ENCODE peak calls at places on chromosome 10, in six cellular contexts. J is colonic mucosa; D is stimulated activated CD4-positive, alpha-beta T cell treated with anti-CD3 and anti-CD28 coated beads, Interleukin-1b, Interleukin-23, amount 100 ng/mL, for 1 hour; L is stimulated activated CD8-positive, alpha-beta memory T cell treated with anti-CD3 and anti-CD28 coated beads, Interleukin-15, amount 100 ng/mL, for 1 hour; R is astrocyte of the hippocampus; B is cardiac fibroblast. Y is an unnamed sample.

GRCh38 chr10:96643920-96644319 is 57.1 kb upstream of the TM9SF3 start:
- DNase-seq in B (no peak), J (no peak), D (no peak), L (no peak), R (no peak), Y (no peak)

GRCh38 chr10:20013991-20014750 is 197.9 kb downstream of the PLXDC2 start:
- DNase-seq in J (no peak), R (no peak), D (no peak), B (no peak), L (no peak), Y (no peak)

GRCh38 chr10:132870426-132870825 is 71.9 kb downstream of the CFAP46 start:
- DNase-seq in J (no peak), D (no peak), L (no peak), B (no peak), R (no peak), Y (no peak)

GRCh38 chr10:17206210-17206709 is 4.8 kb upstream of the TRDMT1 start:
- DNase-seq in J (no peak), L (no peak), D (no peak), R (peak; percentile 67), B (peak; percentile 92), Y (no peak)

GRCh38 chr10:3465406-3465891 is 292.9 kb upstream of the PITRM1 start:
- DNase-seq in J (peak; percentile 67), L (no peak), B (no peak), D (no peak), R (no peak), Y (no peak)

GRCh38 chr10:107163904-107164861 is at the start of gene SORCS1:
- DNase-seq in D (no peak), L (no peak), B (no peak), J (peak; percentile 23), R (peak; percentile 55), Y (no peak)

GRCh38 chr10:78892383-78893191 is 176.2 kb upstream of the ZMIZ1 start:
- DNase-seq in D (no peak), L (no peak), B (peak; percentile 3), R (peak; percentile 33), J (peak; percentile 11), Y (no peak)

GRCh38 chr10:68175954-68176353 is 56.0 kb downstream of the ATOH7 start:
- DNase-seq in J (no peak), B (peak; percentile 9), R (no peak), D (no peak), L (no peak), Y (no peak)

GRCh38 chr10:93566435-93567276 is at the start of gene FFAR4:
- DNase-seq in D (no peak), R (peak; percentile 32), L (no peak), J (peak; percentile 75), B (peak; percentile 14), Y (peak; percentile 25)

GRCh38 chr10:93006435-93007039 is 54.1 kb upstream of the CYP26C1 start:
- DNase-seq in D (no peak), B (peak; percentile 76), J (no peak), L (no peak), R (peak; percentile 72), Y (no peak)

GRCh38 chr10:93576888-93577287 is 10.4 kb downstream of the FFAR4 start:
- DNase-seq in D (no peak), B (no peak), J (peak; percentile 79), R (no peak), L (no peak), Y (no peak)

GRCh38 chr10:33248638-33249037 is 85.8 kb downstream of the NRP1 start:
- DNase-seq in R (peak; percentile 77), D (peak; percentile 2), L (no peak), J (no peak), B (peak; percentile 97), Y (no peak)

GRCh38 chr10:44921061-44921460 is 9.9 kb downstream of the TMEM72 start:
- DNase-seq in L (no peak), B (no peak), J (no peak), D (no peak), R (no peak), Y (no peak)

GRCh38 chr10:98415710-98416077 is 712 bp upstream of the PYROXD2 start:
- DNase-seq in B (peak; percentile 33), R (peak; percentile 20), D (no peak), J (no peak), L (no peak), Y (no peak)

GRCh38 chr10:62738916-62739315 is 65.6 kb upstream of the ADO start:
- DNase-seq in L (no peak), B (no peak), J (no peak), D (no peak), R (no peak), Y (no peak)

GRCh38 chr10:34480345-34480744 is 334.8 kb downstream of the PARD3 start:
- DNase-seq in R (no peak), L (no peak), B (no peak), D (no peak), J (peak; percentile 38), Y (no peak)

GRCh38 chr10:103836273-103836672 is 19.1 kb downstream of the SH3PXD2A start:
- DNase-seq in R (no peak), L (no peak), J (no peak), B (no peak), D (no peak), Y (no peak)

GRCh38 chr10:75408911-75409885 is 7.6 kb upstream of the ZNF503 start:
- DNase-seq in D (no peak), R (peak; percentile 59), B (peak; percentile 58), J (peak; percentile 79), L (no peak), Y (peak; percentile 54)

GRCh38 chr10:100364735-100365391 is 17.8 kb downstream of the SCD start:
- DNase-seq in R (peak; percentile 79), B (peak; percentile 74), J (peak; percentile 95), L (no peak), D (no peak), Y (peak; percentile 86)

GRCh38 chr10:99845837-99846382 is 63.5 kb downstream of the ABCC2 start:
- DNase-seq in B (peak; percentile 97), R (peak; percentile 91), J (peak; percentile 83), D (peak; percentile 19), L (peak; percentile 37), Y (peak; percentile 75)

GRCh38 chr10:114821915-114822770 is 563 bp downstream of the FHIP2A start:
- DNase-seq in J (peak; percentile 47), L (peak; percentile 8), R (peak; percentile 78), B (peak; percentile 42), D (no peak), Y (peak; percentile 20)

GRCh38 chr10:10777723-10778122 is 239.9 kb upstream of the CELF2 start:
- DNase-seq in J (no peak), D (no peak), R (no peak), L (no peak), B (no peak), Y (no peak)

GRCh38 chr10:128853537-128853936 is 613.5 kb upstream of the MGMT start:
- DNase-seq in J (no peak), D (no peak), B (no peak), L (no peak), R (no peak), Y (no peak)

GRCh38 chr10:10804998-10805737 is 212.5 kb upstream of the CELF2 start:
- DNase-seq in D (no peak), R (peak; percentile 67), J (peak; percentile 80), L (no peak), B (peak; percentile 91), Y (no peak)

GRCh38 chr10:76124230-76124629 is 692.8 kb downstream of the LRMDA start:
- DNase-seq in J (no peak), B (no peak), D (no peak), R (no peak), L (no peak), Y (no peak)

Y was measured in gastrocnemius medialis.